ENCODE peak calls at places on chromosomes 4 and X, in seven cellular contexts. One of them, this sample, is unnamed.

GRCh38 chrX:40471965-40472648 is 108.7 kb upstream of the ATP6AP2 start:
- DNase-seq in A172: peak; percentile 75
- DNase-seq in PC-3: peak; percentile 29
- DNase-seq in heart left ventricle: peak; percentile 35
- DNase-seq in activated T-helper 1 cell treated with Interleukin-2 at 50 U/mL for 16 hours: no peak
- DNase-seq in stimulated activated CD8-positive, alpha-beta memory T cell treated with anti-CD3 and anti-CD28 coated beads, Interleukin-4, amount 100 ng/mL, for 4 hours: no peak
- DNase-seq in SHP77: peak; percentile 64
- DNase-seq in this sample: no peak

GRCh38 chr4:57023104-57023503 is 44.4 kb downstream of the POLR2B start:
- DNase-seq in stimulated activated CD8-positive, alpha-beta memory T cell treated with anti-CD3 and anti-CD28 coated beads, Interleukin-4, amount 100 ng/mL, for 4 hours: no peak
- DNase-seq in PC-3: peak; percentile 99
- DNase-seq in activated T-helper 1 cell treated with Interleukin-2 at 50 U/mL for 16 hours: no peak
- DNase-seq in SHP77: no peak
- DNase-seq in A172: peak; percentile 84
- DNase-seq in heart left ventricle: no peak
- DNase-seq in this sample: no peak

GRCh38 chrX:48468247-48468671 is 1.8 kb downstream of the SLC38A5 start:
- DNase-seq in PC-3: no peak
- DNase-seq in activated T-helper 1 cell treated with Interleukin-2 at 50 U/mL for 16 hours: no peak
- DNase-seq in heart left ventricle: no peak
- DNase-seq in A172: no peak
- DNase-seq in stimulated activated CD8-positive, alpha-beta memory T cell treated with anti-CD3 and anti-CD28 coated beads, Interleukin-4, amount 100 ng/mL, for 4 hours: no peak
- DNase-seq in SHP77: no peak
- DNase-seq in this sample: no peak

GRCh38 chr4:38290360-38290759 is 330.2 kb downstream of the PTTG2 start:
- DNase-seq in stimulated activated CD8-positive, alpha-beta memory T cell treated with anti-CD3 and anti-CD28 coated beads, Interleukin-4, amount 100 ng/mL, for 4 hours: no peak
- DNase-seq in heart left ventricle: no peak
- DNase-seq in SHP77: no peak
- DNase-seq in activated T-helper 1 cell treated with Interleukin-2 at 50 U/mL for 16 hours: no peak
- DNase-seq in PC-3: peak; percentile 55
- DNase-seq in A172: peak; percentile 33
- DNase-seq in this sample: no peak

GRCh38 chr4:126513596-126513995 is 1119.2 kb upstream of the INTU start:
- DNase-seq in stimulated activated CD8-positive, alpha-beta memory T cell treated with anti-CD3 and anti-CD28 coated beads, Interleukin-4, amount 100 ng/mL, for 4 hours: no peak
- DNase-seq in A172: no peak
- DNase-seq in PC-3: no peak
- DNase-seq in SHP77: no peak
- DNase-seq in activated T-helper 1 cell treated with Interleukin-2 at 50 U/mL for 16 hours: no peak
- DNase-seq in heart left ventricle: no peak
- DNase-seq in this sample: no peak

GRCh38 chr4:40809058-40809457 is 59.3 kb downstream of the NSUN7 start:
- DNase-seq in A172: no peak
- DNase-seq in activated T-helper 1 cell treated with Interleukin-2 at 50 U/mL for 16 hours: no peak
- DNase-seq in SHP77: no peak
- DNase-seq in stimulated activated CD8-positive, alpha-beta memory T cell treated with anti-CD3 and anti-CD28 coated beads, Interleukin-4, amount 100 ng/mL, for 4 hours: no peak
- DNase-seq in PC-3: no peak
- DNase-seq in heart left ventricle: no peak
- DNase-seq in this sample: no peak

GRCh38 chr4:20311863-20312262 is 60.2 kb downstream of the SLIT2 start:
- DNase-seq in stimulated activated CD8-positive, alpha-beta memory T cell treated with anti-CD3 and anti-CD28 coated beads, Interleukin-4, amount 100 ng/mL, for 4 hours: no peak
- DNase-seq in heart left ventricle: no peak
- DNase-seq in PC-3: no peak
- DNase-seq in SHP77: no peak
- DNase-seq in activated T-helper 1 cell treated with Interleukin-2 at 50 U/mL for 16 hours: no peak
- DNase-seq in A172: no peak
- DNase-seq in this sample: no peak

GRCh38 chr4:56681158-56681848 is at the start of gene HOPX:
- DNase-seq in heart left ventricle: no peak
- DNase-seq in stimulated activated CD8-positive, alpha-beta memory T cell treated with anti-CD3 and anti-CD28 coated beads, Interleukin-4, amount 100 ng/mL, for 4 hours: peak; percentile 39
- DNase-seq in A172: no peak
- DNase-seq in activated T-helper 1 cell treated with Interleukin-2 at 50 U/mL for 16 hours: peak; percentile 6
- DNase-seq in PC-3: peak; percentile 86
- DNase-seq in SHP77: peak; percentile 40
- DNase-seq in this sample: no peak

GRCh38 chr4:86963697-86964096 is 28.9 kb downstream of the AFF1 start:
- DNase-seq in activated T-helper 1 cell treated with Interleukin-2 at 50 U/mL for 16 hours: no peak
- DNase-seq in A172: peak; percentile 62
- DNase-seq in PC-3: peak; percentile 60
- DNase-seq in stimulated activated CD8-positive, alpha-beta memory T cell treated with anti-CD3 and anti-CD28 coated beads, Interleukin-4, amount 100 ng/mL, for 4 hours: no peak
- DNase-seq in SHP77: no peak
- DNase-seq in heart left ventricle: no peak
- DNase-seq in this sample: no peak

GRCh38 chr4:66330125-66330524 is 659.8 kb upstream of the EPHA5 start:
- DNase-seq in PC-3: peak; percentile 33
- DNase-seq in activated T-helper 1 cell treated with Interleukin-2 at 50 U/mL for 16 hours: no peak
- DNase-seq in SHP77: no peak
- DNase-seq in heart left ventricle: no peak
- DNase-seq in A172: no peak
- DNase-seq in stimulated activated CD8-positive, alpha-beta memory T cell treated with anti-CD3 and anti-CD28 coated beads, Interleukin-4, amount 100 ng/mL, for 4 hours: no peak
- DNase-seq in this sample: no peak

GRCh38 chrX:111352424-111352823 is 59.6 kb downstream of the DCX start:
- DNase-seq in A172: no peak
- DNase-seq in PC-3: peak; percentile 8
- DNase-seq in stimulated activated CD8-positive, alpha-beta memory T cell treated with anti-CD3 and anti-CD28 coated beads, Interleukin-4, amount 100 ng/mL, for 4 hours: no peak
- DNase-seq in SHP77: no peak
- DNase-seq in activated T-helper 1 cell treated with Interleukin-2 at 50 U/mL for 16 hours: no peak
- DNase-seq in heart left ventricle: peak; percentile 33
- DNase-seq in this sample: no peak

GRCh38 chr4:41420576-41420975 is 117.4 kb upstream of the LIMCH1 start:
- DNase-seq in heart left ventricle: no peak
- DNase-seq in activated T-helper 1 cell treated with Interleukin-2 at 50 U/mL for 16 hours: no peak
- DNase-seq in A172: no peak
- DNase-seq in SHP77: no peak
- DNase-seq in PC-3: no peak
- DNase-seq in stimulated activated CD8-positive, alpha-beta memory T cell treated with anti-CD3 and anti-CD28 coated beads, Interleukin-4, amount 100 ng/mL, for 4 hours: no peak
- DNase-seq in this sample: no peak

GRCh38 chrX:154020500-154021115 is 906 bp upstream of the IRAK1 start:
- DNase-seq in heart left ventricle: no peak
- DNase-seq in stimulated activated CD8-positive, alpha-beta memory T cell treated with anti-CD3 and anti-CD28 coated beads, Interleukin-4, amount 100 ng/mL, for 4 hours: no peak
- DNase-seq in PC-3: no peak
- DNase-seq in activated T-helper 1 cell treated with Interleukin-2 at 50 U/mL for 16 hours: no peak
- DNase-seq in SHP77: no peak
- DNase-seq in A172: peak; percentile 13
- DNase-seq in this sample: no peak

GRCh38 chr4:61886180-61886579 is 686.1 kb downstream of the ADGRL3 start:
- DNase-seq in SHP77: no peak
- DNase-seq in heart left ventricle: no peak
- DNase-seq in stimulated activated CD8-positive, alpha-beta memory T cell treated with anti-CD3 and anti-CD28 coated beads, Interleukin-4, amount 100 ng/mL, for 4 hours: no peak
- DNase-seq in A172: no peak
- DNase-seq in PC-3: no peak
- DNase-seq in activated T-helper 1 cell treated with Interleukin-2 at 50 U/mL for 16 hours: no peak
- DNase-seq in this sample: no peak

GRCh38 chrX:40778861-40779575 is 43.7 kb upstream of the MED14 start:
- DNase-seq in activated T-helper 1 cell treated with Interleukin-2 at 50 U/mL for 16 hours: no peak
- DNase-seq in PC-3: peak; percentile 87
- DNase-seq in SHP77: no peak
- DNase-seq in A172: peak; percentile 79
- DNase-seq in stimulated activated CD8-positive, alpha-beta memory T cell treated with anti-CD3 and anti-CD28 coated beads, Interleukin-4, amount 100 ng/mL, for 4 hours: no peak
- DNase-seq in heart left ventricle: no peak
- DNase-seq in this sample: no peak

GRCh38 chr4:90572996-90573395 is 445.8 kb downstream of the CCSER1 start:
- DNase-seq in PC-3: no peak
- DNase-seq in stimulated activated CD8-positive, alpha-beta memory T cell treated with anti-CD3 and anti-CD28 coated beads, Interleukin-4, amount 100 ng/mL, for 4 hours: no peak
- DNase-seq in SHP77: no peak
- DNase-seq in heart left ventricle: no peak
- DNase-seq in A172: no peak
- DNase-seq in activated T-helper 1 cell treated with Interleukin-2 at 50 U/mL for 16 hours: no peak
- DNase-seq in this sample: no peak

GRCh38 chr4:154626793-154627484 is 14.5 kb upstream of the FGG start:
- DNase-seq in PC-3: peak; percentile 41
- DNase-seq in SHP77: no peak
- DNase-seq in heart left ventricle: peak; percentile 44
- DNase-seq in activated T-helper 1 cell treated with Interleukin-2 at 50 U/mL for 16 hours: peak; percentile 15
- DNase-seq in stimulated activated CD8-positive, alpha-beta memory T cell treated with anti-CD3 and anti-CD28 coated beads, Interleukin-4, amount 100 ng/mL, for 4 hours: no peak
- DNase-seq in A172: no peak
- DNase-seq in this sample: no peak

GRCh38 chr4:7307391-7308099 is 115.2 kb downstream of the SORCS2 start:
- DNase-seq in stimulated activated CD8-positive, alpha-beta memory T cell treated with anti-CD3 and anti-CD28 coated beads, Interleukin-4, amount 100 ng/mL, for 4 hours: no peak
- DNase-seq in heart left ventricle: peak; percentile 49
- DNase-seq in A172: no peak
- DNase-seq in PC-3: no peak
- DNase-seq in SHP77: no peak
- DNase-seq in activated T-helper 1 cell treated with Interleukin-2 at 50 U/mL for 16 hours: no peak
- DNase-seq in this sample: no peak

GRCh38 chrX:71492086-71493065 is 40.5 kb upstream of the OGT start:
- DNase-seq in SHP77: no peak
- DNase-seq in A172: no peak
- DNase-seq in activated T-helper 1 cell treated with Interleukin-2 at 50 U/mL for 16 hours: peak; percentile 9
- DNase-seq in heart left ventricle: peak; percentile 61
- DNase-seq in stimulated activated CD8-positive, alpha-beta memory T cell treated with anti-CD3 and anti-CD28 coated beads, Interleukin-4, amount 100 ng/mL, for 4 hours: peak; percentile 25
- DNase-seq in PC-3: peak; percentile 39
- DNase-seq in this sample: peak; percentile 53

GRCh38 chrX:13119386-13119785 is 75.0 kb upstream of the FAM9C start:
- DNase-seq in activated T-helper 1 cell treated with Interleukin-2 at 50 U/mL for 16 hours: no peak
- DNase-seq in stimulated activated CD8-positive, alpha-beta memory T cell treated with anti-CD3 and anti-CD28 coated beads, Interleukin-4, amount 100 ng/mL, for 4 hours: no peak
- DNase-seq in heart left ventricle: no peak
- DNase-seq in A172: peak; percentile 25
- DNase-seq in SHP77: no peak
- DNase-seq in PC-3: peak; percentile 71
- DNase-seq in this sample: no peak

GRCh38 chr4:1403177-1403583 is 3.1 kb downstream of the NKX1-1 start:
- DNase-seq in heart left ventricle: no peak
- DNase-seq in SHP77: no peak
- DNase-seq in activated T-helper 1 cell treated with Interleukin-2 at 50 U/mL for 16 hours: no peak
- DNase-seq in PC-3: no peak
- DNase-seq in stimulated activated CD8-positive, alpha-beta memory T cell treated with anti-CD3 and anti-CD28 coated beads, Interleukin-4, amount 100 ng/mL, for 4 hours: no peak
- DNase-seq in A172: no peak
- DNase-seq in this sample: no peak

GRCh38 chr4:70627620-70628019 is 924 bp upstream of the ENAM start:
- DNase-seq in PC-3: no peak
- DNase-seq in heart left ventricle: no peak
- DNase-seq in A172: no peak
- DNase-seq in stimulated activated CD8-positive, alpha-beta memory T cell treated with anti-CD3 and anti-CD28 coated beads, Interleukin-4, amount 100 ng/mL, for 4 hours: no peak
- DNase-seq in SHP77: no peak
- DNase-seq in activated T-helper 1 cell treated with Interleukin-2 at 50 U/mL for 16 hours: no peak
- DNase-seq in this sample: no peak

GRCh38 chrX:133359466-133359865 is 55.8 kb downstream of the GPC4 start:
- DNase-seq in heart left ventricle: no peak
- DNase-seq in stimulated activated CD8-positive, alpha-beta memory T cell treated with anti-CD3 and anti-CD28 coated beads, Interleukin-4, amount 100 ng/mL, for 4 hours: no peak
- DNase-seq in activated T-helper 1 cell treated with Interleukin-2 at 50 U/mL for 16 hours: no peak
- DNase-seq in SHP77: no peak
- DNase-seq in A172: no peak
- DNase-seq in PC-3: no peak
- DNase-seq in this sample: no peak

GRCh38 chr4:21139327-21139726 is 439.1 kb downstream of the PACRGL start:
- DNase-seq in A172: no peak
- DNase-seq in heart left ventricle: no peak
- DNase-seq in activated T-helper 1 cell treated with Interleukin-2 at 50 U/mL for 16 hours: no peak
- DNase-seq in SHP77: no peak
- DNase-seq in PC-3: no peak
- DNase-seq in stimulated activated CD8-positive, alpha-beta memory T cell treated with anti-CD3 and anti-CD28 coated beads, Interleukin-4, amount 100 ng/mL, for 4 hours: no peak
- DNase-seq in this sample: no peak

GRCh38 chr4:107997001-107997788 is 7.5 kb downstream of the HADH start:
- DNase-seq in activated T-helper 1 cell treated with Interleukin-2 at 50 U/mL for 16 hours: no peak
- DNase-seq in SHP77: no peak
- DNase-seq in PC-3: peak; percentile 28
- DNase-seq in stimulated activated CD8-positive, alpha-beta memory T cell treated with anti-CD3 and anti-CD28 coated beads, Interleukin-4, amount 100 ng/mL, for 4 hours: no peak
- DNase-seq in heart left ventricle: peak; percentile 58
- DNase-seq in A172: peak; percentile 45
- DNase-seq in this sample: no peak

GRCh38 chr4:42655921-42656735 is 777 bp downstream of the ATP8A1 start:
- DNase-seq in A172: no peak
- DNase-seq in SHP77: no peak
- DNase-seq in PC-3: peak; percentile 63
- DNase-seq in stimulated activated CD8-positive, alpha-beta memory T cell treated with anti-CD3 and anti-CD28 coated beads, Interleukin-4, amount 100 ng/mL, for 4 hours: no peak
- DNase-seq in heart left ventricle: peak; percentile 53
- DNase-seq in activated T-helper 1 cell treated with Interleukin-2 at 50 U/mL for 16 hours: peak; percentile 17
- DNase-seq in this sample: peak; percentile 44

GRCh38 chr4:165785337-165785736 is 87.7 kb upstream of the TLL1 start:
- DNase-seq in A172: no peak
- DNase-seq in activated T-helper 1 cell treated with Interleukin-2 at 50 U/mL for 16 hours: no peak
- DNase-seq in SHP77: no peak
- DNase-seq in PC-3: no peak
- DNase-seq in stimulated activated CD8-positive, alpha-beta memory T cell treated with anti-CD3 and anti-CD28 coated beads, Interleukin-4, amount 100 ng/mL, for 4 hours: no peak
- DNase-seq in heart left ventricle: no peak
- DNase-seq in this sample: no peak

GRCh38 chr4:123997116-123997515 is 600.5 kb downstream of the SPRY1 start:
- DNase-seq in stimulated activated CD8-positive, alpha-beta memory T cell treated with anti-CD3 and anti-CD28 coated beads, Interleukin-4, amount 100 ng/mL, for 4 hours: no peak
- DNase-seq in PC-3: peak; percentile 6
- DNase-seq in heart left ventricle: no peak
- DNase-seq in A172: no peak
- DNase-seq in activated T-helper 1 cell treated with Interleukin-2 at 50 U/mL for 16 hours: no peak
- DNase-seq in SHP77: no peak
- DNase-seq in this sample: no peak